ENCODE peak calls at places on chromosomes 7 and 10, in four cellular contexts. R, F, B and M are unnamed samples.

GRCh38 chr10:132328738-132329137 is 3.3 kb upstream of the LRRC27 start:
- DNase-seq in R (peak), F (no peak), B (no peak), M (no peak)

GRCh38 chr10:112845145-112845544 is 104.9 kb upstream of the TCF7L2 start:
- DNase-seq in R (no peak), F (no peak), B (no peak), M (no peak)

GRCh38 chr10:117197189-117197588 is at the start of gene KCNK18:
- DNase-seq in R (no peak), F (no peak), B (no peak), M (no peak)

GRCh38 chr10:71361581-71361980 is 35.1 kb upstream of the CDH23 start:
- DNase-seq in R (no peak), F (no peak), B (no peak), M (no peak)

GRCh38 chr10:11325817-11326216 is 285.6 kb downstream of the USP6NL start:
- DNase-seq in R (peak), F (no peak), B (no peak), M (no peak)

GRCh38 chr7:5296627-5297226 is 14.0 kb downstream of the SLC29A4 start:
- DNase-seq in R (peak), F (no peak), B (no peak), M (no peak)

GRCh38 chr7:7699370-7699769 is 19.0 kb downstream of the RPA3 start:
- DNase-seq in R (no peak), F (no peak), B (no peak), M (no peak)

GRCh38 chr7:88402529-88402928 is 95.8 kb upstream of the STEAP4 start:
- DNase-seq in R (no peak), F (no peak), B (no peak), M (no peak)

GRCh38 chr7:45259966-45260646 is 102.5 kb downstream of the RAMP3 start:
- DNase-seq in R (peak), F (peak), B (peak), M (peak)

GRCh38 chr10:86765548-86765947 is 9.1 kb downstream of the BMPR1A start:
- DNase-seq in R (no peak), F (no peak), B (no peak), M (no peak)

GRCh38 chr10:114762811-114763210 is 58.8 kb upstream of the FHIP2A start:
- DNase-seq in R (no peak), F (no peak), B (no peak), M (no peak)

GRCh38 chr10:13234172-13234571 is at the start of gene UCMA:
- DNase-seq in R (no peak), F (no peak), B (no peak), M (no peak)

GRCh38 chr7:48427671-48428070 is 256.4 kb downstream of the ABCA13 start:
- DNase-seq in R (peak), F (no peak), B (no peak), M (no peak)

GRCh38 chr10:79452174-79452611 is 6.8 kb upstream of the ZCCHC24 start:
- DNase-seq in R (no peak), F (no peak), B (no peak), M (no peak)

GRCh38 chr7:37930226-37930948 is 9.9 kb downstream of the EPDR1 start:
- DNase-seq in R (peak), F (no peak), B (no peak), M (no peak)

GRCh38 chr10:103668351-103669242 is 175.1 kb downstream of the NEURL1 start:
- DNase-seq in R (peak), F (peak), B (no peak), M (peak)

GRCh38 chr10:119005377-119006043 is 24.0 kb upstream of the NANOS1 start:
- DNase-seq in R (no peak), F (no peak), B (no peak), M (no peak)

GRCh38 chr7:135392701-135393100 is 117.2 kb downstream of the CNOT4 start:
- DNase-seq in R (no peak), F (no peak), B (no peak), M (no peak)

GRCh38 chr10:34102917-34103506 is 712.1 kb downstream of the PARD3 start:
- DNase-seq in R (peak), F (no peak), B (no peak), M (no peak)

GRCh38 chr7:117858731-117859130 is 14.5 kb downstream of the CTTNBP2 start:
- DNase-seq in R (no peak), F (no peak), B (no peak), M (no peak)

GRCh38 chr7:43649755-43650274 is 66.9 kb downstream of the STK17A start:
- DNase-seq in R (no peak), F (no peak), B (no peak), M (no peak)

GRCh38 chr10:34299105-34299611 is 515.9 kb downstream of the PARD3 start:
- DNase-seq in R (peak), F (no peak), B (no peak), M (no peak)

GRCh38 chr10:43045246-43045621 is 31.6 kb upstream of the RET start:
- DNase-seq in R (no peak), F (no peak), B (no peak), M (peak)

GRCh38 chr7:78402096-78402495 is 603.5 kb downstream of the PHTF2 start:
- DNase-seq in R (no peak), F (no peak), B (no peak), M (no peak)

GRCh38 chr7:123871998-123872867 is 27.3 kb downstream of the HYAL4 start:
- DNase-seq in R (peak), F (no peak), B (peak), M (peak)

GRCh38 chr7:721619-722248 is 4.8 kb upstream of the DNAAF5 start:
- DNase-seq in R (no peak), F (no peak), B (no peak), M (no peak)

GRCh38 chr10:35855155-35855947 is 213.3 kb upstream of the FZD8 start:
- DNase-seq in R (peak), F (no peak), B (no peak), M (no peak)

GRCh38 chr7:37669818-37670217 is 13.7 kb upstream of the GPR141 start:
- DNase-seq in R (no peak), F (no peak), B (no peak), M (no peak)